ENCODE peak calls at places on chromosomes 7 and 10, in four cellular contexts. One of them, this sample, is unnamed.

GRCh38 chr7:90256778-90257177 is 11.8 kb downstream of the CFAP69 start:
- DNase-seq in lower leg skin: no peak
- DNase-seq in pancreas: no peak
- DNase-seq in epithelial cell of esophagus: no peak
- DNase-seq in this sample: no peak

GRCh38 chr7:150898475-150899011 is 46.2 kb downstream of the AOC1 start:
- DNase-seq in lower leg skin: peak
- DNase-seq in epithelial cell of esophagus: peak
- DNase-seq in pancreas: peak
- DNase-seq in this sample: peak

GRCh38 chr10:72309290-72310240 is 35.8 kb downstream of the DDIT4 start:
- DNase-seq in pancreas: no peak
- DNase-seq in epithelial cell of esophagus: no peak
- DNase-seq in lower leg skin: no peak
- DNase-seq in this sample: no peak

GRCh38 chr7:27150568-27151340 is 1.6 kb downstream of the HOXA3 start:
- DNase-seq in epithelial cell of esophagus: peak
- DNase-seq in lower leg skin: peak
- DNase-seq in pancreas: peak
- DNase-seq in this sample: peak

GRCh38 chr10:97843296-97843671 is 6.4 kb upstream of the GOLGA7B start:
- DNase-seq in epithelial cell of esophagus: peak
- DNase-seq in lower leg skin: no peak
- DNase-seq in pancreas: no peak
- DNase-seq in this sample: no peak

GRCh38 chr7:99839560-99840011 is 11.8 kb downstream of the CYP3A43 start:
- DNase-seq in lower leg skin: peak
- DNase-seq in epithelial cell of esophagus: peak
- DNase-seq in pancreas: no peak
- DNase-seq in this sample: no peak

GRCh38 chr10:20265146-20265545 is 448.9 kb downstream of the PLXDC2 start:
- DNase-seq in pancreas: no peak
- DNase-seq in epithelial cell of esophagus: no peak
- DNase-seq in lower leg skin: no peak
- DNase-seq in this sample: peak

GRCh38 chr10:67045404-67045803 is 119.6 kb downstream of the LRRTM3 start:
- DNase-seq in epithelial cell of esophagus: no peak
- DNase-seq in pancreas: no peak
- DNase-seq in lower leg skin: no peak
- DNase-seq in this sample: no peak

GRCh38 chr10:73655257-73655989 is 406 bp downstream of the SYNPO2L start:
- DNase-seq in lower leg skin: no peak
- DNase-seq in pancreas: no peak
- DNase-seq in epithelial cell of esophagus: peak
- DNase-seq in this sample: no peak

GRCh38 chr10:92490387-92490786 is 83.5 kb downstream of the IDE start:
- DNase-seq in lower leg skin: no peak
- DNase-seq in epithelial cell of esophagus: peak
- DNase-seq in pancreas: no peak
- DNase-seq in this sample: peak

GRCh38 chr7:22660732-22661131 is 66.3 kb upstream of the IL6 start:
- DNase-seq in epithelial cell of esophagus: no peak
- DNase-seq in lower leg skin: no peak
- DNase-seq in pancreas: no peak
- DNase-seq in this sample: no peak
- TF ChIP-seq CTCF in epithelial cell of esophagus: no peak
- TF ChIP-seq CTCF in lower leg skin: no peak
- TF ChIP-seq CTCF in pancreas: no peak
- TF ChIP-seq CTCF in this sample: peak

GRCh38 chr10:94549221-94549620 is 3.6 kb downstream of the HELLS start:
- DNase-seq in pancreas: no peak
- DNase-seq in lower leg skin: no peak
- DNase-seq in epithelial cell of esophagus: no peak
- DNase-seq in this sample: no peak
- H3K4me3 ChIP-seq in pancreas: no peak
- H3K4me3 ChIP-seq in lower leg skin: no peak
- H3K4me3 ChIP-seq in epithelial cell of esophagus: no peak
- H3K4me3 ChIP-seq in this sample: no peak

GRCh38 chr10:133456041-133456951 is 2.6 kb downstream of the SCART1 start:
- DNase-seq in lower leg skin: peak
- DNase-seq in pancreas: peak
- DNase-seq in epithelial cell of esophagus: no peak
- DNase-seq in this sample: no peak

GRCh38 chr10:133457100-133457841 is 3.5 kb downstream of the SCART1 start:
- DNase-seq in epithelial cell of esophagus: no peak
- DNase-seq in pancreas: peak
- DNase-seq in lower leg skin: peak
- DNase-seq in this sample: no peak

GRCh38 chr10:133459454-133460207 is 5.9 kb downstream of the SCART1 start:
- DNase-seq in epithelial cell of esophagus: no peak
- DNase-seq in lower leg skin: no peak
- DNase-seq in pancreas: peak
- DNase-seq in this sample: no peak

GRCh38 chr10:133458710-133459453 is 5.1 kb downstream of the SCART1 start:
- DNase-seq in lower leg skin: no peak
- DNase-seq in epithelial cell of esophagus: no peak
- DNase-seq in pancreas: peak
- DNase-seq in this sample: no peak

DNA sequence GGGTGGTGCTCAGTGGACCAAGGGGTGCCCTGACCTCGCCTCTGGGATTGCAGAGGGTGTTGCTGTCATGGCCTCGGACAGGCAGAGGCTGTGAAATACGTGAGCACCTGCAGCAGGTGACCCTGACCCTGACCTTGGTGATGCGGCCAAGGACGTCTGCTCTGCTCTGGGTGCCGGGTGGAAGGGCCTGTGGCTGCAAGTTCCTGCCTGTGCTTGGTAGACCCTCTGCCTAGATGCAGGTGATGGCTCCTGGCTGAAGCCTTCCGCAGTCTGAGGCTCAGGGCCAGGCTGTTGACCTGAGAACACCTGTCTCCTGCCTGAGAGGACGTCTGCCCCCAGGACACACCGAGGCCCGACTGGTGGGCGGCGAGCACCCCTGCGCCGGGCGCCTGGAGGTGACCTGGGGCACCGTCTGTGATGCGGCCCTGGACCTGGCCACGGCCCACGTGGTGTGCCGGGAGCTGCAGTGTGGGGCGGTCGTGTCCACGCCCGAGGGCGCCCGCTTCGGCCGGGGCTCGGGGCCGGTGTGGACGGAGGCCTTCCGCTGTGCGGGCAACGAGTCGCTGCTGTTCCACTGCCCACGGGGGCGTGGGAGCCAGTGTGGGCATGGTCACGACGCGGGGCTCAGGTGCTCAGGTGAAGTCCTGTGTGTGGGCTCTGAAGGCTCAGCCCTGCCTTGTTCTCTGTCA is 4.4 kb downstream of the SCART1 start:
- DNase-seq in lower leg skin: no peak
- DNase-seq in pancreas: peak
- DNase-seq in epithelial cell of esophagus: no peak
- DNase-seq in this sample: no peak
- TF ChIP-seq CTCF in lower leg skin: no peak
- TF ChIP-seq CTCF in pancreas: no peak
- TF ChIP-seq CTCF in epithelial cell of esophagus: no peak
- TF ChIP-seq CTCF in this sample: no peak

GRCh38 chr10:102775201-102775972 is 31.6 kb downstream of the WBP1L start:
- DNase-seq in pancreas: no peak
- DNase-seq in epithelial cell of esophagus: no peak
- DNase-seq in lower leg skin: no peak
- DNase-seq in this sample: peak

GRCh38 chr10:102775973-102776669 is 32.4 kb downstream of the WBP1L start:
- DNase-seq in lower leg skin: peak
- DNase-seq in pancreas: no peak
- DNase-seq in epithelial cell of esophagus: peak
- DNase-seq in this sample: peak

GRCh38 chr10:102777696-102778530 is 34.2 kb downstream of the WBP1L start:
- DNase-seq in epithelial cell of esophagus: no peak
- DNase-seq in pancreas: no peak
- DNase-seq in lower leg skin: no peak
- DNase-seq in this sample: peak

GRCh38 chr10:102778781-102779180 is 35.0 kb downstream of the WBP1L start:
- DNase-seq in epithelial cell of esophagus: peak
- DNase-seq in pancreas: no peak
- DNase-seq in lower leg skin: no peak
- DNase-seq in this sample: no peak

DNA sequence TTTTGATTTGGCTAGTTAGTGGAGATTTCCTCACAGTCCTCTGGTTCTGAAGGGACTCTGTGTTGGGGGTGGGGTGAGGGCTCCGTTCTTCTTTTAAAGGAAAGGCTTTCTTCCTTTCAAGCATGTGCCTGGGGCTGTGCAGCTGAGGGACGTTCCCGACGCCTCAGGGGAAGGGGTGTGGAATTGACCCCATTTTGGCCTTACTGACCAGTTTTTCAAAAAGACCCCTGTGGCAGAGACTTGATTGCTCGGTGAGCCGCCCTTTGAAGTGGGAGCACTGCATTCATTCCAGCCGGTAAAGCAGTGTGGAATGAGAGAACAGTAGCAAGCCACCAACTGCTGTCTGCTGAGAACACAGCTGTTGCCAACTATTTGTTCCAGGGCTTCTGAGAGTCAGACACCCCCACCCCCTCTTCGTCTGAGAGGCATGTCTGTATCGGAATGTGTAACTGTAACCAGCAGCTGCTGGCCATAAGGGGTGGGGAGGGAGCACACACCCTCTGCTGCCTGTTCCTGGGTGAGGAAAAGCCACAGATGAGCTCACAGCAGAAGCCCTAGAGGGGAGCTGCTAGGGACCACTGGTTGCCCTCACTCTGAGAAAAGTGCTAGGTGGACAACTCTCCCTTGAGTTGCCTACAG is 33.1 kb downstream of the WBP1L start:
- DNase-seq in pancreas: peak
- DNase-seq in lower leg skin: peak
- DNase-seq in epithelial cell of esophagus: peak
- DNase-seq in this sample: peak
- H3K4me3 ChIP-seq in pancreas: no peak
- H3K4me3 ChIP-seq in lower leg skin: no peak
- H3K4me3 ChIP-seq in epithelial cell of esophagus: peak
- H3K4me3 ChIP-seq in this sample: peak

GRCh38 chr7:136179829-136180721 is 202.9 kb upstream of the MTPN start:
- DNase-seq in lower leg skin: no peak
- DNase-seq in epithelial cell of esophagus: no peak
- DNase-seq in pancreas: no peak
- DNase-seq in this sample: no peak

GRCh38 chr7:136179154-136179553 is 202.0 kb upstream of the MTPN start:
- DNase-seq in lower leg skin: no peak
- DNase-seq in epithelial cell of esophagus: no peak
- DNase-seq in pancreas: no peak
- DNase-seq in this sample: no peak

GRCh38 chr7:136184719-136185118 is 207.6 kb upstream of the MTPN start:
- DNase-seq in epithelial cell of esophagus: no peak
- DNase-seq in lower leg skin: no peak
- DNase-seq in pancreas: no peak
- DNase-seq in this sample: no peak

GRCh38 chr7:136180984-136181383 is 203.8 kb upstream of the MTPN start:
- DNase-seq in lower leg skin: no peak
- DNase-seq in pancreas: no peak
- DNase-seq in epithelial cell of esophagus: no peak
- DNase-seq in this sample: no peak

DNA sequence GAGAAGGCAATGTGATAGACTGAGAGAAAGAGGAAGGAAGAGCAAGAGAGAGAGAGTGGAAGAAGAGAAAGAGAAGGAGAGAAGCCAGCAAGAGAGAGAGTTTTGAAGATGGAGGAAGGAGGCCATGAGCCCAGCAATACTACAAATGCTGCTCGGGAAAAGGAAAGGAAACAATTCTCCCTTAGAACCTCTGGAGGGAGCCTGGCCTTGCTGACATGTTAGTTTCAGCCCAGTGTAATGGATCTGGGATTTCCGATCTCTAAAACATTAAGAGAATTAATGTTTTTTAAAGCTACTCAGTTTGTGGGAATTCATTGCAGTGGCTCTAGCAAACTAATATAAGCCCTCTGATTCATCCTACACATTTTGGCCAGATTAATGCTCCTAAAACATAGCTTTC is 206.8 kb upstream of the MTPN start:
- DNase-seq in epithelial cell of esophagus: no peak
- DNase-seq in pancreas: no peak
- DNase-seq in lower leg skin: no peak
- DNase-seq in this sample: peak
- TF ChIP-seq CTCF in epithelial cell of esophagus: no peak
- TF ChIP-seq CTCF in pancreas: no peak
- TF ChIP-seq CTCF in lower leg skin: no peak
- TF ChIP-seq CTCF in this sample: peak

DNA sequence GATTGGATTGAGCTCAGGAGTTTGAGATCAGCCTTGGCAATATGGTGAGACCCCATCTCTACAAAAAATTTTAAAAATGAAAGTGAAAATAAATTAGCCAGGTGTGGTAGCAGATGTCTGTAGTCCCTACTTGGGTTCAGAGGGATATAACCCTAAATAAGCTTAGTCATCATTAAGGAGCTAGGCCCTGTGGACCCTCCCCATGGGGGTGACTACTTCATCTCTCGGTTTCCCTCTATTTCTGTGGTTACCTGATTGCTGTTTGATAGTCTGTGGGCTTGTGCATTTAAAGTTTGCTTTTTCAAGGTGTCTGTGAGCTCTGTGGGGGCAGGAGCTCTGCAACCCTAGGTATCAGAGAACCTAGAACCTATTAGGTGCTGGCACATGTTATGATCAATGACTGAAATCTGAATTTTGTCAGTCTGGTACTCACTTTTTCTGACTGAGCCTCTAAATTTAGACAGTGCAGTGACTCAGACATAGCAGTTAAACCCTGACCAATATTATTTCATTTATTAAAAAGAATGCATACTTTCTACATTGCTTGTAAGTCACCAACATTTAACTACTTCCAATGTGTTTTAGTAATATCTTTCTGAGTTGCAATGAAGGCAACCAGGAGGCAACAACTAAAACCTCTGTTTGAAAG is 8.1 kb upstream of the CUZD1 start:
- DNase-seq in lower leg skin: no peak
- DNase-seq in epithelial cell of esophagus: no peak
- DNase-seq in pancreas: no peak
- DNase-seq in this sample: peak
- H3K4me3 ChIP-seq in lower leg skin: no peak
- H3K4me3 ChIP-seq in epithelial cell of esophagus: no peak
- H3K4me3 ChIP-seq in pancreas: no peak
- H3K4me3 ChIP-seq in this sample: no peak